ENCODE peak calls at places on chromosomes 1 and 21, in five cellular contexts. S is heart right ventricle; B is CD4-positive, CD25-positive, alpha-beta regulatory T cell; W is effector memory CD4-positive, alpha-beta T cell; J is IMR-90. C is an unnamed sample.

GRCh38 chr1:208326033-208326432 is 81.8 kb upstream of the PLXNA2 start:
- DNase-seq in S (no peak), B (no peak), W (no peak), J (no peak), C (no peak)

GRCh38 chr1:226722901-226723639 is 16.0 kb downstream of the ITPKB start:
- DNase-seq in S (no peak), B (peak), W (no peak), J (no peak), C (no peak)

GRCh38 chr1:85579619-85580018 is 942 bp upstream of the CCN1 start:
- DNase-seq in S (peak), B (no peak), W (no peak), J (peak), C (peak)

GRCh38 chr1:91830242-91831131 is 55.5 kb downstream of the TGFBR3 start:
- DNase-seq in S (peak), B (no peak), W (no peak), J (peak), C (peak)

GRCh38 chr1:72282690-72283203 is 408 bp upstream of the NEGR1 start:
- DNase-seq in S (peak), B (peak), W (no peak), J (peak), C (peak)

GRCh38 chr1:166307261-166308188 is 140.7 kb upstream of the FAM78B start:
- DNase-seq in S (peak), B (no peak), W (no peak), J (no peak), C (no peak)

GRCh38 chr1:92441316-92442311 is 45.1 kb downstream of the GFI1 start:
- DNase-seq in S (no peak), B (no peak), W (no peak), J (no peak), C (no peak)

GRCh38 chr1:197958438-197958837 is 41.3 kb downstream of the LHX9 start:
- DNase-seq in S (no peak), B (no peak), W (no peak), J (no peak), C (no peak)

GRCh38 chr1:209600541-209600940 is 17.0 kb downstream of the CAMK1G start:
- DNase-seq in S (no peak), B (no peak), W (no peak), J (peak), C (no peak)

GRCh38 chr1:19329611-19330010 is 17.5 kb downstream of the SLC66A1 start:
- DNase-seq in S (no peak), B (no peak), W (no peak), J (no peak), C (no peak)

GRCh38 chr1:233566886-233567285 is 47.0 kb upstream of the KCNK1 start:
- DNase-seq in S (no peak), B (no peak), W (no peak), J (no peak), C (no peak)

GRCh38 chr1:221987860-221988520 is 246.1 kb upstream of the DUSP10 start:
- DNase-seq in S (no peak), B (no peak), W (no peak), J (peak), C (peak)

GRCh38 chr1:153364181-153364580 is 6.5 kb downstream of the S100A9 start:
- DNase-seq in S (no peak), B (no peak), W (no peak), J (no peak), C (no peak)

GRCh38 chr21:42864812-42865211 is 14.5 kb downstream of the WDR4 start:
- DNase-seq in S (no peak), B (no peak), W (no peak), J (no peak), C (no peak)

GRCh38 chr1:84538599-84538998 is 32.2 kb upstream of the GNG5 start:
- DNase-seq in S (no peak), B (peak), W (no peak), J (no peak), C (no peak)
- H3K4me3 ChIP-seq in S (no peak), B (no peak), W (no peak), J (no peak), C (no peak)

GRCh38 chr1:39908534-39908933 is 6.8 kb upstream of the MYCL start:
- DNase-seq in S (no peak), B (no peak), W (no peak), J (no peak), C (no peak)
- H3K27ac ChIP-seq in S (no peak), B (no peak), W (no peak), J (no peak), C (no peak)

GRCh38 chr1:180235077-180235501 is 5.0 kb downstream of the LHX4 start:
- DNase-seq in S (no peak), B (peak), W (no peak), J (no peak), C (no peak)

GRCh38 chr1:180236698-180237509 is 6.8 kb downstream of the LHX4 start:
- DNase-seq in S (no peak), B (no peak), W (no peak), J (no peak), C (no peak)

GRCh38 chr1:180234369-180235076 is 4.5 kb downstream of the LHX4 start:
- DNase-seq in S (no peak), B (peak), W (no peak), J (no peak), C (no peak)

GRCh38 chr1:180233191-180234011 is 3.3 kb downstream of the LHX4 start:
- DNase-seq in S (no peak), B (no peak), W (no peak), J (no peak), C (no peak)

DNA sequence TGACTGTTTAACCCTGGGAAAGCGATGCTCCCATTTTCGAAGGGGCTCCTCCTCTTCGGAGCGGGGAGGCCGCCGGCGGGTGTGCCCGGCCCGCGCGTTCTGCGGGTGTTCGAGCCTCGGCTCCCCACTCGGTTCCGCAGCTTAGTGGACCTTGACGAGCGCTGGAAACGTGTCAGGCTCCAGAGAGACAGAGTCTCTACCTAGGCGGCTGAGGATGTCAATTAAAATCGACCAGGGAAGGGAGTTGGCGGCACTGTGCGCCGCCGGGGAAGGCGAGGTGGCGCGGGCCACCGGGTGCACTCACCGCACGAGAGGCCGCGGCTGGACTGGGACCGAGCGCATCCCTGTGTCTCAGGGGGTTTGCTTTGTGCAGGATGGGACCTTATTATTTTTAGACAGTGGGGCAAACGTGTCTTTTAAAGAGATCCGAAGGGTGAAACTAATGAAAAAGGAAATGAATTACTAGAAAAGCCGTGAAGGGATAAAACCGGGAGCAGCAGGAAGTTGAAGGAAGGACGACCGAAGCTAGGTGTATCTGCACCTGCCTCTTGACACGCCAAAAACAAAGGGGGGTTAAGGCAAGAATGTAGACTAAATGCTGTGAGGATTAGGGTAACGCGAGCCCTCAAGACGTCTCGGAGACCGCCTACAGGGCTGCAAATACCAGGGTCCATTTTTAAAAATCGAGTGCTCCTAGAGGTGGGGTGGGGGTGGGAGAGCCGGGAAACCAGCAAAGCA is 5.6 kb downstream of the LHX4 start:
- DNase-seq in S (no peak), B (no peak), W (no peak), J (no peak), C (no peak)
- H3K4me3 ChIP-seq in S (peak), B (no peak), W (peak), J (no peak), C (no peak)

GRCh38 chr1:30855686-30856259 is 52.8 kb downstream of the SDC3 start:
- DNase-seq in S (no peak), B (no peak), W (no peak), J (no peak), C (no peak)
- H3K27ac ChIP-seq in S (no peak), B (no peak), W (no peak), J (no peak), C (no peak)

GRCh38 chr1:154856544-154856943 is 13.5 kb downstream of the KCNN3 start:
- DNase-seq in S (no peak), B (no peak), W (no peak), J (no peak), C (no peak)
- H3K4me3 ChIP-seq in S (no peak), B (no peak), W (no peak), J (no peak), C (no peak)

GRCh38 chr21:31449912-31450535 is 106.0 kb upstream of the TIAM1 start:
- DNase-seq in S (no peak), B (no peak), W (no peak), J (no peak), C (no peak)
- H3K27ac ChIP-seq in S (no peak), B (no peak), W (no peak), J (no peak), C (no peak)

GRCh38 chr1:94541175-94542087 is at the start of gene F3:
- DNase-seq in S (peak), B (peak), W (peak), J (peak), C (no peak)

GRCh38 chr1:94542088-94542671 is 621 bp upstream of the F3 start:
- DNase-seq in S (peak), B (no peak), W (no peak), J (peak), C (no peak)

GRCh38 chr1:94543893-94544635 is 2.5 kb upstream of the F3 start:
- DNase-seq in S (no peak), B (no peak), W (no peak), J (peak), C (no peak)

GRCh38 chr1:94544706-94545490 is 3.3 kb upstream of the F3 start:
- DNase-seq in S (no peak), B (no peak), W (no peak), J (peak), C (no peak)

GRCh38 chr1:94543003-94543402 is 1.4 kb upstream of the F3 start:
- DNase-seq in S (no peak), B (peak), W (no peak), J (peak), C (no peak)
- H3K4me3 ChIP-seq in S (peak), B (no peak), W (no peak), J (peak), C (peak)